ENCODE peak calls at places on chromosomes 5 and 9, in eight cellular contexts. L is IMR-90; F is tibial artery; I is CD8-positive, alpha-beta T cell; C is endothelial cell of umbilical vein; Q is psoas muscle; S is stomach; N is esophagus squamous epithelium. V is an unnamed sample. For H3K4me1, the result is how much of the 10 kb centered on the place peaks cover.

GRCh38 chr5:109601736-109602135 is 88.0 kb upstream of the MAN2A1 start:
- DNase-seq in L (no peak), F (no peak), I (no peak), C (no peak), Q (no peak), S (no peak), N (no peak), V (no peak)

GRCh38 chr9:121503443-121503842 is 3.8 kb upstream of the GGTA1 start:
- DNase-seq in L (no peak), F (peak), I (no peak), C (no peak), Q (no peak), S (no peak), N (no peak), V (no peak)

GRCh38 chr5:90983748-90984147 is 399.4 kb downstream of the ARRDC3 start:
- DNase-seq in L (peak), F (no peak), I (no peak), C (no peak), Q (no peak), S (no peak), N (no peak), V (no peak)

GRCh38 chr5:163115011-163115410 is 322.4 kb upstream of the CCNG1 start:
- DNase-seq in L (no peak), F (no peak), I (no peak), C (no peak), Q (no peak), S (no peak), N (no peak), V (no peak)

GRCh38 chr9:113501821-113502220 is 38.3 kb downstream of the RGS3 start:
- DNase-seq in L (no peak), F (no peak), I (no peak), C (no peak), Q (no peak), S (no peak), N (no peak), V (no peak)

GRCh38 chr5:8700222-8700621 is 831.3 kb downstream of the MTRR start:
- DNase-seq in L (peak), F (no peak), I (no peak), C (no peak), Q (no peak), S (no peak), N (no peak), V (no peak)

GRCh38 chr5:399296-400281 is 43.4 kb upstream of the EXOC3 start:
- DNase-seq in L (peak), F (peak), I (no peak), C (peak), Q (peak), S (peak), N (peak), V (peak)

GRCh38 chr9:2159521-2160417 is 144.6 kb downstream of the SMARCA2 start:
- DNase-seq in L (peak), F (no peak), I (no peak), C (peak), Q (no peak), S (no peak), N (no peak), V (no peak)

GRCh38 chr9:20402273-20402875 is 219.9 kb downstream of the MLLT3 start:
- DNase-seq in L (peak), F (no peak), I (no peak), C (peak), Q (no peak), S (no peak), N (no peak), V (no peak)

GRCh38 chr9:126756238-126756637 is 48.6 kb upstream of the ZBTB43 start:
- DNase-seq in L (no peak), F (no peak), I (no peak), C (no peak), Q (no peak), S (no peak), N (no peak), V (no peak)

GRCh38 chr9:10127867-10128266 is 484.9 kb downstream of the PTPRD start:
- DNase-seq in L (peak), F (no peak), I (no peak), C (no peak), Q (no peak), S (no peak), N (no peak), V (no peak)

GRCh38 chr5:79750611-79751510 is 61.2 kb downstream of the CMYA5 start:
- DNase-seq in L (no peak), F (no peak), I (no peak), C (no peak), Q (no peak), S (no peak), N (no peak), V (no peak)

DNA sequence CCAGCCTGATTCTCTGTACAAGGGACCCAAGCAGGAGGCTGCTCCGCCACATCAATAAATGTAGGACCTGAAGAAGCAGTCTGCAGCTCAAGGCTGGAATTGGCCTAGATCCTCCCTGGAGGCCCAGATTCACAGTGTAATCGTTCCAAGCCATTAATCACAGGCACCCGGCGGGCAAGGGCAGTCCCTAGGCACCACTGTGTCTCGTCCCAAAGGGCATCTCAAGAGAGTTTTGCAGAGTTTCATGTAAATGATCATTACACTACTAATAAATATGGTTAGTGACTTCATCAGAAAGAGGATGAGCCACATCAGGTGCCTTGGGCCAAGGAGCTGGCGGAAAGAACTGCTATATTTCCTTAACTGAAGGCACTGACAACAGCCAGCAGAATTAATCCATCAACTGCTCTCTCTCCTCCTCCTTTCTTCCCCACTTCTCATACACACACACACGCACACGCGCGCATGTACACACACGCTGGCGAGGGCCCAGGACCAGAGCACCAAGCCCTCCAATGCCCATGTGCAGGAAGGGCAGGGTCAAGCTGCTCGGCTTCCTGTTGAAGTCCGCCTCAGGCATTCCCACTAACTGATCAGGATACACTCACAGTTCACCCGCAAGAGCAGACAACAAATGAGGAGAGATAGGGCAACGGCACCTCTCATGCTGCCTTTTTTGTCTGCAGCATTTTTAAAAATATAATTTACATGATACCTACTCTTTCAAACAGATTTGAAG is 33.8 kb downstream of the GNAQ start:
- DNase-seq in L (peak), F (peak), I (no peak), C (peak), Q (peak), S (no peak), N (no peak), V (peak)
- TF ChIP-seq CTCF in L (no peak), F (no peak), I (no peak), C (no peak), Q (no peak), S (no peak), N (no peak), V (no peak)

GRCh38 chr5:157821822-157822622 is 36.9 kb downstream of the CLINT1 start:
- DNase-seq in L (peak), F (no peak), I (no peak), C (no peak), Q (no peak), S (no peak), N (no peak), V (no peak)
- H3K4me1 ChIP-seq in L (under half), F (half or more), I (under half), C (under half), Q (under half), S (half or more), N (under half), V (under half)

GRCh38 chr9:133492061-133493021 is 13.4 kb upstream of the SLC2A6 start:
- DNase-seq in L (no peak), F (no peak), I (no peak), C (no peak), Q (no peak), S (no peak), N (no peak), V (peak)
- H3K27ac ChIP-seq in L (no peak), F (peak), I (no peak), C (no peak), Q (peak), S (peak), N (peak), V (peak)

DNA sequence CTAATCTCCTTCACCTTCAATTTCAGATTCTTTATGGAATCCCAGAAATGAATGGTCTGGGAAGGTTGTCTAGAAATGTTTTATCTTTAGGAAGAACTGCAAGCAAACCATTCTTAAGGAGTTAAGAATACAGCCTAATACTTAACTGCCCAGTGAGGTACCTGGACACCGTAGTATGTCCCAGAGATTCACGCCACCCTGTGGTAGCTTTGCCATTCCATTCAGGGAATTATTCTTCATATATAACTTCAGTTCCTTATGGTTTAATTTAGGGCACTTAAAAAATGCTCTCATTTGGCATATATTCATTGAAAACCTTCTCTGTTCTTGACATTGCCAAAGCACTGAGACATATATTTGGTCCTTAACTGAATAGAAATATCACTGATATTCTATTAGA is 49.7 kb downstream of the ACTBL2 start:
- DNase-seq in L (no peak), F (no peak), I (no peak), C (peak), Q (no peak), S (no peak), N (no peak), V (no peak)
- TF ChIP-seq CTCF in L (no peak), F (no peak), I (no peak), C (no peak), Q (peak), S (no peak), N (peak), V (peak)

GRCh38 chr5:78589928-78590327 is 58.6 kb downstream of the LHFPL2 start:
- DNase-seq in L (no peak), F (no peak), I (no peak), C (no peak), Q (no peak), S (no peak), N (no peak), V (no peak)
- H3K4me1 ChIP-seq in L (under half), F (half or more), I (under half), C (under half), Q (half or more), S (half or more), N (under half), V (under half)

GRCh38 chr9:93130861-93131481 is 3.1 kb downstream of the NINJ1 start:
- DNase-seq in L (no peak), F (peak), I (no peak), C (peak), Q (peak), S (no peak), N (no peak), V (no peak)
- H3K27ac ChIP-seq in L (no peak), F (peak), I (no peak), C (peak), Q (peak), S (peak), N (peak), V (peak)

DNA sequence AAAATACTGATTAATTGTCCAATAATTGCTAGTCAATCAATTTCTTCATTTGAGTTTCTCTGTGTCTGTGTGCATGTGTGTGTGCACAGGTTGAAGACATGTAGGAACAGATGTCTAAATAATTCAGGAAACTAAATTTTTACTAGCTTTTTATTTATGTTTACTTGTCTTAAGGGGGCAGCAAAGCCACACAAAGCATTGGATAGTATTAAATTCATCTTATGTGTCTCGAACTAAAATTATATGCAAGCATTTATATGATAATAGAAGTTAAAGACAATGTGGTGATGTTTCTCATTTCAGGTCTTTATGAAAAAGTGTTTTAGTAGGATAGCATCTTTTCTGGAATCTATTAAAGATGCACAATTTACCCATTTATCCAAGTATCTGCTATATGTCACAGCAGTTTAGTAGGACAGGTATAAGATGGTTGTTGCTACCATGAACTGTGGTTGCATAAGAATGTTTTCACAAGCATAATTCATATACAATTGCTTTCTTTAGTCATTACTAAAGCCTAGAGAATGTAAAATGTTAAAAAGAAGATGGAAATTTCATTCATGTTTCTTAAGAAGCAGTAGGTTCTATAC is 784.6 kb upstream of the NUDT12 start:
- DNase-seq in L (peak), F (no peak), I (no peak), C (peak), Q (no peak), S (no peak), N (no peak), V (no peak)
- TF ChIP-seq CTCF in L (peak), F (no peak), I (no peak), C (peak), Q (peak), S (no peak), N (no peak), V (no peak)

GRCh38 chr9:106092083-106092482 is 397.7 kb downstream of the TMEM38B start:
- DNase-seq in L (no peak), F (no peak), I (no peak), C (no peak), Q (no peak), S (no peak), N (no peak), V (no peak)
- H3K4me1 ChIP-seq in L (under half), F (under half), I (under half), C (under half), Q (under half), S (under half), N (under half), V (under half)